ENCODE peak calls at places on chromosome X, in eight cellular contexts. E, U, V, X, Q, I, M and G are unnamed samples.

GRCh38 chrX:148459343-148459742 is 41.1 kb upstream of the AFF2 start:
- DNase-seq in E (no peak), U (no peak), V (no peak), X (no peak), Q (no peak), I (no peak), M (no peak), G (no peak)

GRCh38 chrX:84064164-84064563 is 123.8 kb downstream of the RPS6KA6 start:
- DNase-seq in E (peak; percentile 13), U (no peak), V (peak; percentile 16), X (no peak), Q (no peak), I (no peak), M (no peak), G (peak; percentile 34)

GRCh38 chrX:41686788-41687187 is 2.0 kb upstream of the GPR34 start:
- DNase-seq in E (no peak), U (no peak), V (no peak), X (no peak), Q (no peak), I (no peak), M (no peak), G (no peak)

GRCh38 chrX:54439967-54440871 is at the start of gene TSR2:
- DNase-seq in E (peak; percentile 89), U (peak; percentile 78), V (peak; percentile 77), X (peak; percentile 82), Q (peak; percentile 68), I (peak; percentile 83), M (peak; percentile 84), G (peak; percentile 89)

GRCh38 chrX:17590892-17591740 is 146.2 kb upstream of the SCML1 start:
- DNase-seq in E (peak; percentile 77), U (peak; percentile 47), V (peak; percentile 62), X (peak; percentile 67), Q (peak; percentile 14), I (peak; percentile 70), M (peak; percentile 48), G (peak; percentile 38)

GRCh38 chrX:23692166-23692565 is 24.9 kb downstream of the PRDX4 start:
- DNase-seq in E (no peak), U (no peak), V (no peak), X (no peak), Q (no peak), I (no peak), M (no peak), G (no peak)

GRCh38 chrX:115030635-115031034 is 13.2 kb upstream of the IL13RA2 start:
- DNase-seq in E (no peak), U (no peak), V (no peak), X (no peak), Q (no peak), I (no peak), M (no peak), G (no peak)

GRCh38 chrX:41923925-41924693 is 755 bp upstream of the CASK start:
- DNase-seq in E (peak; percentile 53), U (no peak), V (no peak), X (peak; percentile 18), Q (no peak), I (peak; percentile 31), M (peak; percentile 41), G (peak; percentile 64)

GRCh38 chrX:66384722-66385121 is 220.7 kb downstream of the HEPH start:
- DNase-seq in E (no peak), U (no peak), V (no peak), X (no peak), Q (no peak), I (no peak), M (no peak), G (no peak)

GRCh38 chrX:98071331-98071730 is 1187.6 kb downstream of the RPA4 start:
- DNase-seq in E (no peak), U (no peak), V (no peak), X (no peak), Q (no peak), I (peak; percentile 39), M (no peak), G (no peak)

GRCh38 chrX:41334866-41335589 is 1.1 kb downstream of the DDX3X start:
- DNase-seq in E (peak; percentile 64), U (peak; percentile 56), V (no peak), X (no peak), Q (peak; percentile 65), I (peak; percentile 42), M (peak; percentile 61), G (peak; percentile 59)

GRCh38 chrX:12197030-12197429 is 58.8 kb downstream of the FRMPD4 start:
- DNase-seq in E (no peak), U (no peak), V (no peak), X (no peak), Q (no peak), I (no peak), M (no peak), G (no peak)

GRCh38 chrX:70664726-70665125 is 220.1 kb downstream of the DLG3 start:
- DNase-seq in E (peak; percentile 43), U (no peak), V (peak; percentile 2), X (peak; percentile 15), Q (no peak), I (peak; percentile 6), M (no peak), G (peak; percentile 33)

GRCh38 chrX:143669395-143669794 is 33.5 kb upstream of the SLITRK4 start:
- DNase-seq in E (peak; percentile 16), U (no peak), V (no peak), X (no peak), Q (no peak), I (no peak), M (no peak), G (peak; percentile 17)

GRCh38 chrX:101025126-101025525 is 26.8 kb downstream of the TRMT2B start:
- DNase-seq in E (no peak), U (no peak), V (peak; percentile 10), X (no peak), Q (no peak), I (peak; percentile 25), M (no peak), G (no peak)

GRCh38 chrX:45781901-45782553 is 581.4 kb upstream of the DIPK2B start:
- DNase-seq in E (peak; percentile 72), U (no peak), V (peak; percentile 73), X (peak; percentile 22), Q (no peak), I (peak; percentile 67), M (no peak), G (peak; percentile 78)

GRCh38 chrX:30275498-30275897 is 28.6 kb downstream of the MAGEB1 start:
- DNase-seq in E (peak; percentile 29), U (no peak), V (peak; percentile 7), X (no peak), Q (no peak), I (peak; percentile 2), M (no peak), G (peak; percentile 24)

GRCh38 chrX:23756165-23756564 is 13.1 kb upstream of the ACOT9 start:
- DNase-seq in E (peak; percentile 64), U (peak; percentile 62), V (no peak), X (peak; percentile 69), Q (peak; percentile 30), I (peak; percentile 55), M (peak; percentile 49), G (peak; percentile 59)

GRCh38 chrX:78024349-78025108 is 55.1 kb upstream of the PGAM4 start:
- DNase-seq in E (peak; percentile 10), U (peak; percentile 31), V (no peak), X (peak; percentile 65), Q (no peak), I (peak; percentile 7), M (peak; percentile 52), G (peak; percentile 2)

GRCh38 chrX:20361890-20362262 is 95.2 kb upstream of the RPS6KA3 start:
- DNase-seq in E (peak; percentile 59), U (no peak), V (peak; percentile 40), X (peak; percentile 15), Q (no peak), I (peak; percentile 77), M (no peak), G (peak; percentile 79)

GRCh38 chrX:153740631-153741222 is 16.1 kb downstream of the ABCD1 start:
- DNase-seq in E (no peak), U (no peak), V (no peak), X (peak; percentile 27), Q (no peak), I (no peak), M (no peak), G (no peak)

GRCh38 chrX:21781525-21781924 is 23.6 kb upstream of the SMPX start:
- DNase-seq in E (no peak), U (no peak), V (no peak), X (no peak), Q (no peak), I (no peak), M (no peak), G (no peak)

GRCh38 chrX:37454537-37455285 is 105.5 kb downstream of the PRRG1 start:
- DNase-seq in E (peak; percentile 62), U (no peak), V (peak; percentile 7), X (peak; percentile 36), Q (no peak), I (peak; percentile 61), M (no peak), G (no peak)

GRCh38 chrX:151754641-151755215 is 20.2 kb downstream of the CNGA2 start:
- DNase-seq in E (peak; percentile 10), U (no peak), V (no peak), X (no peak), Q (no peak), I (no peak), M (no peak), G (no peak)

GRCh38 chrX:41332005-41332404 is 2.0 kb upstream of the DDX3X start:
- DNase-seq in E (no peak), U (no peak), V (no peak), X (no peak), Q (no peak), I (no peak), M (no peak), G (no peak)

GRCh38 chrX:130704053-130705038 is 198.7 kb downstream of the ENOX2 start:
- DNase-seq in E (peak; percentile 52), U (no peak), V (peak; percentile 23), X (no peak), Q (no peak), I (peak; percentile 36), M (no peak), G (peak; percentile 67)

GRCh38 chrX:48450076-48450475 is 20.0 kb downstream of the SLC38A5 start:
- DNase-seq in E (no peak), U (no peak), V (no peak), X (no peak), Q (no peak), I (no peak), M (no peak), G (no peak)

GRCh38 chrX:9942086-9942485 is 25.1 kb upstream of the CLDN34 start:
- DNase-seq in E (no peak), U (no peak), V (no peak), X (no peak), Q (no peak), I (no peak), M (no peak), G (no peak)

GRCh38 chrX:39309018-39309620 is 507.9 kb downstream of the MID1IP1 start:
- DNase-seq in E (peak; percentile 69), U (no peak), V (no peak), X (no peak), Q (no peak), I (peak; percentile 3), M (no peak), G (peak; percentile 71)

GRCh38 chrX:118593407-118593806 is 97.8 kb downstream of the DOCK11 start:
- DNase-seq in E (no peak), U (no peak), V (no peak), X (no peak), Q (no peak), I (no peak), M (no peak), G (no peak)

GRCh38 chrX:133461226-133461625 is 45.9 kb upstream of the GPC4 start:
- DNase-seq in E (no peak), U (no peak), V (no peak), X (no peak), Q (no peak), I (no peak), M (no peak), G (peak; percentile 19)

GRCh38 chrX:10722804-10723364 is 102.5 kb upstream of the MID1 start:
- DNase-seq in E (peak; percentile 67), U (peak; percentile 45), V (peak; percentile 39), X (peak; percentile 78), Q (peak; percentile 16), I (peak; percentile 50), M (no peak), G (peak; percentile 37)

GRCh38 chrX:21972721-21973120 is 32.2 kb downstream of the SMS start:
- DNase-seq in E (peak; percentile 77), U (no peak), V (no peak), X (no peak), Q (no peak), I (peak; percentile 88), M (no peak), G (peak; percentile 85)

GRCh38 chrX:149759824-149760223 is 14.0 kb upstream of the HSFX1 start:
- DNase-seq in E (no peak), U (no peak), V (no peak), X (no peak), Q (no peak), I (no peak), M (no peak), G (no peak)